ENCODE peak calls at places on chromosomes 2 and 18, in five cellular contexts. One of them, this sample, is unnamed.

GRCh38 chr2:230326453-230327417 is at the start of gene SP140L:
- DNase-seq in frontal cortex: peak
- DNase-seq in left cardiac atrium: peak
- DNase-seq in LoVo: peak
- DNase-seq in cardiac muscle cell: no peak
- DNase-seq in this sample: peak

GRCh38 chr2:20218331-20219320 is 6.3 kb downstream of the SDC1 start:
- DNase-seq in LoVo: no peak
- DNase-seq in cardiac muscle cell: no peak
- DNase-seq in frontal cortex: no peak
- DNase-seq in left cardiac atrium: no peak
- DNase-seq in this sample: no peak

GRCh38 chr2:86788881-86789686 is 1.6 kb downstream of the CD8A start:
- DNase-seq in LoVo: no peak
- DNase-seq in left cardiac atrium: peak
- DNase-seq in frontal cortex: no peak
- DNase-seq in cardiac muscle cell: no peak
- DNase-seq in this sample: peak

GRCh38 chr18:12621737-12622306 is 36.1 kb downstream of the SPIRE1 start:
- DNase-seq in cardiac muscle cell: no peak
- DNase-seq in frontal cortex: no peak
- DNase-seq in left cardiac atrium: no peak
- DNase-seq in LoVo: no peak
- DNase-seq in this sample: no peak

GRCh38 chr2:222311978-222312738 is 13.4 kb upstream of the PAX3 start:
- DNase-seq in frontal cortex: no peak
- DNase-seq in cardiac muscle cell: no peak
- DNase-seq in left cardiac atrium: no peak
- DNase-seq in LoVo: no peak
- DNase-seq in this sample: no peak

GRCh38 chr2:230932556-230933511 is 7.8 kb upstream of the GPR55 start:
- DNase-seq in cardiac muscle cell: no peak
- DNase-seq in frontal cortex: peak
- DNase-seq in LoVo: no peak
- DNase-seq in left cardiac atrium: peak
- DNase-seq in this sample: no peak

GRCh38 chr2:46270384-46270783 is 26.8 kb upstream of the EPAS1 start:
- DNase-seq in left cardiac atrium: no peak
- DNase-seq in frontal cortex: no peak
- DNase-seq in LoVo: no peak
- DNase-seq in cardiac muscle cell: no peak
- DNase-seq in this sample: no peak

GRCh38 chr2:61762292-61762691 is 91.6 kb downstream of the FAM161A start:
- DNase-seq in frontal cortex: no peak
- DNase-seq in left cardiac atrium: no peak
- DNase-seq in LoVo: no peak
- DNase-seq in cardiac muscle cell: no peak
- DNase-seq in this sample: no peak

GRCh38 chr2:97963880-97964279 is 31.9 kb downstream of the TMEM131 start:
- DNase-seq in frontal cortex: no peak
- DNase-seq in LoVo: no peak
- DNase-seq in cardiac muscle cell: no peak
- DNase-seq in left cardiac atrium: no peak
- DNase-seq in this sample: no peak

GRCh38 chr2:54574107-54574859 is 118.2 kb downstream of the SPTBN1 start:
- DNase-seq in left cardiac atrium: peak
- DNase-seq in cardiac muscle cell: no peak
- DNase-seq in frontal cortex: no peak
- DNase-seq in LoVo: peak
- DNase-seq in this sample: peak

GRCh38 chr2:5373200-5373599 is 319.0 kb upstream of the SOX11 start:
- DNase-seq in frontal cortex: no peak
- DNase-seq in LoVo: no peak
- DNase-seq in left cardiac atrium: no peak
- DNase-seq in cardiac muscle cell: peak
- DNase-seq in this sample: no peak

GRCh38 chr2:178211943-178212342 is 17.6 kb downstream of the OSBPL6 start:
- DNase-seq in left cardiac atrium: no peak
- DNase-seq in LoVo: no peak
- DNase-seq in frontal cortex: no peak
- DNase-seq in cardiac muscle cell: no peak
- DNase-seq in this sample: no peak

GRCh38 chr18:44537521-44537920 is 143.2 kb upstream of the SETBP1 start:
- DNase-seq in left cardiac atrium: no peak
- DNase-seq in frontal cortex: no peak
- DNase-seq in LoVo: no peak
- DNase-seq in cardiac muscle cell: no peak
- DNase-seq in this sample: peak

GRCh38 chr2:53949457-53949856 is 21.3 kb downstream of the PSME4 start:
- DNase-seq in cardiac muscle cell: no peak
- DNase-seq in frontal cortex: no peak
- DNase-seq in LoVo: no peak
- DNase-seq in left cardiac atrium: no peak
- DNase-seq in this sample: no peak

GRCh38 chr2:69438580-69438979 is 1.3 kb upstream of the NFU1 start:
- DNase-seq in LoVo: no peak
- DNase-seq in cardiac muscle cell: no peak
- DNase-seq in left cardiac atrium: no peak
- DNase-seq in frontal cortex: no peak
- DNase-seq in this sample: no peak

GRCh38 chr2:230347659-230348305 is 20.8 kb downstream of the SP140L start:
- DNase-seq in LoVo: peak
- DNase-seq in frontal cortex: no peak
- DNase-seq in left cardiac atrium: no peak
- DNase-seq in cardiac muscle cell: no peak
- DNase-seq in this sample: no peak

GRCh38 chr2:16119741-16120140 is 179.4 kb downstream of the MYCN start:
- DNase-seq in LoVo: no peak
- DNase-seq in frontal cortex: no peak
- DNase-seq in cardiac muscle cell: no peak
- DNase-seq in left cardiac atrium: no peak
- DNase-seq in this sample: no peak

GRCh38 chr2:72745679-72746368 is 80.0 kb downstream of the EXOC6B start:
- DNase-seq in frontal cortex: peak
- DNase-seq in left cardiac atrium: no peak
- DNase-seq in LoVo: peak
- DNase-seq in cardiac muscle cell: peak
- DNase-seq in this sample: peak

GRCh38 chr2:178761759-178762371 is 45.4 kb downstream of the TTN start:
- DNase-seq in left cardiac atrium: no peak
- DNase-seq in frontal cortex: peak
- DNase-seq in LoVo: peak
- DNase-seq in cardiac muscle cell: peak
- DNase-seq in this sample: peak

GRCh38 chr2:117960231-117960630 is 53.6 kb downstream of the CCDC93 start:
- DNase-seq in left cardiac atrium: no peak
- DNase-seq in LoVo: no peak
- DNase-seq in frontal cortex: no peak
- DNase-seq in cardiac muscle cell: no peak
- DNase-seq in this sample: no peak

GRCh38 chr2:1591461-1591770 is 152.9 kb downstream of the PXDN start:
- DNase-seq in frontal cortex: no peak
- DNase-seq in LoVo: no peak
- DNase-seq in left cardiac atrium: peak
- DNase-seq in cardiac muscle cell: no peak
- DNase-seq in this sample: no peak

GRCh38 chr2:223725986-223726970 is 111.1 kb downstream of the AP1S3 start:
- DNase-seq in left cardiac atrium: no peak
- DNase-seq in frontal cortex: no peak
- DNase-seq in cardiac muscle cell: no peak
- DNase-seq in LoVo: no peak
- DNase-seq in this sample: no peak

GRCh38 chr2:39099820-39100728 is 20.8 kb downstream of the SOS1 start:
- DNase-seq in left cardiac atrium: no peak
- DNase-seq in cardiac muscle cell: no peak
- DNase-seq in LoVo: no peak
- DNase-seq in frontal cortex: no peak
- DNase-seq in this sample: no peak

GRCh38 chr2:232134939-232135338 is 173.4 kb downstream of the DIS3L2 start:
- DNase-seq in cardiac muscle cell: no peak
- DNase-seq in left cardiac atrium: no peak
- DNase-seq in frontal cortex: no peak
- DNase-seq in LoVo: no peak
- DNase-seq in this sample: no peak

GRCh38 chr2:232576995-232577394 is 26.5 kb downstream of the EIF4E2 start:
- DNase-seq in left cardiac atrium: no peak
- DNase-seq in frontal cortex: no peak
- DNase-seq in cardiac muscle cell: no peak
- DNase-seq in LoVo: no peak
- DNase-seq in this sample: no peak

GRCh38 chr2:45614871-45615270 is 3.8 kb upstream of the SRBD1 start:
- DNase-seq in frontal cortex: no peak
- DNase-seq in LoVo: no peak
- DNase-seq in left cardiac atrium: no peak
- DNase-seq in cardiac muscle cell: no peak
- DNase-seq in this sample: no peak

GRCh38 chr2:974054-974453 is 23.4 kb downstream of the SNTG2 start:
- DNase-seq in left cardiac atrium: no peak
- DNase-seq in frontal cortex: no peak
- DNase-seq in cardiac muscle cell: no peak
- DNase-seq in LoVo: no peak
- DNase-seq in this sample: no peak

GRCh38 chr2:28639092-28639691 is 112.4 kb upstream of the PPP1CB start:
- DNase-seq in left cardiac atrium: no peak
- DNase-seq in frontal cortex: no peak
- DNase-seq in cardiac muscle cell: no peak
- DNase-seq in LoVo: no peak
- DNase-seq in this sample: no peak

GRCh38 chr2:173191601-173192000 is 116.0 kb downstream of the MAP3K20 start:
- DNase-seq in cardiac muscle cell: no peak
- DNase-seq in left cardiac atrium: no peak
- DNase-seq in frontal cortex: no peak
- DNase-seq in LoVo: no peak
- DNase-seq in this sample: no peak

GRCh38 chr2:162524192-162524591 is 180.3 kb downstream of the GCA start:
- DNase-seq in cardiac muscle cell: peak
- DNase-seq in left cardiac atrium: no peak
- DNase-seq in LoVo: no peak
- DNase-seq in frontal cortex: no peak
- DNase-seq in this sample: peak

GRCh38 chr2:18611604-18612003 is 22.2 kb upstream of the NT5C1B start:
- DNase-seq in cardiac muscle cell: no peak
- DNase-seq in frontal cortex: no peak
- DNase-seq in LoVo: no peak
- DNase-seq in left cardiac atrium: no peak
- DNase-seq in this sample: no peak

GRCh38 chr2:219626540-219626939 is 890 bp upstream of the SLC4A3 start:
- DNase-seq in left cardiac atrium: peak
- DNase-seq in LoVo: no peak
- DNase-seq in cardiac muscle cell: no peak
- DNase-seq in frontal cortex: no peak
- DNase-seq in this sample: no peak

GRCh38 chr2:95001701-95002100 is 23.8 kb upstream of the MAL start:
- DNase-seq in cardiac muscle cell: no peak
- DNase-seq in LoVo: no peak
- DNase-seq in frontal cortex: no peak
- DNase-seq in left cardiac atrium: no peak
- DNase-seq in this sample: no peak

GRCh38 chr2:45826889-45827635 is 175.6 kb downstream of the PRKCE start:
- DNase-seq in LoVo: no peak
- DNase-seq in frontal cortex: peak
- DNase-seq in cardiac muscle cell: no peak
- DNase-seq in left cardiac atrium: peak
- DNase-seq in this sample: no peak

This sample was measured in A549.